ENCODE peak calls at places on chromosome 4, in six cellular contexts. H is erythroblast; D is astrocyte; U is amygdala; Q is CD8-positive, alpha-beta memory T cell; Z is Calu3. T is an unnamed sample.

GRCh38 chr4:78650106-78651021 is 98.8 kb downstream of the ANXA3 start:
- DNase-seq in H (peak), U (no peak), Q (no peak), Z (no peak), D (peak), T (no peak)

GRCh38 chr4:168999836-169000235 is 10.2 kb downstream of the CBR4 start:
- DNase-seq in Q (no peak), U (no peak), Z (no peak), D (peak), H (no peak), T (no peak)

GRCh38 chr4:71209161-71209560 is 129.7 kb upstream of the SLC4A4 start:
- DNase-seq in D (peak), H (no peak), Z (no peak), U (no peak), Q (no peak), T (no peak)

GRCh38 chr4:18052158-18052557 is 30.6 kb upstream of the LCORL start:
- DNase-seq in D (no peak), Z (no peak), U (no peak), H (no peak), Q (no peak), T (no peak)

GRCh38 chr4:15144249-15144966 is 142.1 kb downstream of the CPEB2 start:
- DNase-seq in H (no peak), U (peak), Z (no peak), D (no peak), Q (no peak), T (no peak)

GRCh38 chr4:91746551-91746950 is 557.2 kb upstream of the GRID2 start:
- DNase-seq in U (no peak), H (no peak), D (no peak), Q (no peak), Z (no peak), T (no peak)

GRCh38 chr4:147753047-147753446 is 21.2 kb downstream of the ARHGAP10 start:
- DNase-seq in U (no peak), H (no peak), Z (no peak), D (peak), Q (no peak), T (no peak)

GRCh38 chr4:84678976-84679744 is 96.2 kb downstream of the CDS1 start:
- DNase-seq in U (no peak), D (no peak), H (no peak), Q (no peak), Z (no peak), T (no peak)

GRCh38 chr4:60737858-60738257 is 462.3 kb upstream of the ADGRL3 start:
- DNase-seq in U (no peak), H (no peak), Q (no peak), D (no peak), Z (no peak), T (no peak)

GRCh38 chr4:119683518-119683917 is 54.9 kb upstream of the PDE5A start:
- DNase-seq in Q (no peak), H (no peak), U (no peak), Z (no peak), D (peak), T (no peak)

GRCh38 chr4:145099653-145100052 is 1.5 kb downstream of the ABCE1 start:
- DNase-seq in U (no peak), Z (no peak), Q (no peak), D (peak), H (peak), T (no peak)

GRCh38 chr4:176794151-176794550 is 1.4 kb upstream of the VEGFC start:
- DNase-seq in Z (no peak), U (no peak), Q (no peak), H (no peak), D (peak), T (no peak)

GRCh38 chr4:19438228-19438627 is 813.5 kb upstream of the SLIT2 start:
- DNase-seq in Q (no peak), Z (no peak), U (no peak), D (peak), H (no peak), T (no peak)

GRCh38 chr4:113212613-113213012 is 163.2 kb downstream of the ANK2 start:
- DNase-seq in Q (no peak), D (no peak), Z (no peak), U (no peak), H (no peak), T (no peak)